ENCODE peak calls at places on chromosomes 16 and 17, in five cellular contexts. O is CD8-positive, alpha-beta T cell; Z is gastrocnemius medialis; K is sigmoid colon; A is right atrium auricular region. L is an unnamed sample.
A peak's percentile ranks its signal among the peaks of the same experiment; 100 is the strongest.

GRCh38 chr16:11354733-11355574 is 9.7 kb downstream of the RMI2 start:
- DNase-seq in K (peak; percentile 58), O (peak; percentile 74), A (no peak), Z (no peak), L (no peak)

GRCh38 chr16:9441021-9441420 is 349.6 kb downstream of the HAPSTR1 start:
- DNase-seq in A (no peak), K (no peak), Z (no peak), O (no peak), L (no peak)

GRCh38 chr17:74271902-74272563 is 2.0 kb upstream of the DNAI2 start:
- DNase-seq in Z (no peak), O (no peak), K (peak; percentile 75), A (peak; percentile 74), L (no peak)

GRCh38 chr16:15879255-15879804 is 9.1 kb downstream of the CEP20 start:
- DNase-seq in K (no peak), Z (no peak), O (no peak), A (no peak), L (peak; percentile 91)

GRCh38 chr16:89084814-89085612 is 8.6 kb upstream of the ACSF3 start:
- DNase-seq in O (no peak), Z (no peak), K (no peak), A (no peak), L (no peak)

GRCh38 chr16:9099131-9099625 is 7.7 kb downstream of the HAPSTR1 start:
- DNase-seq in O (no peak), A (no peak), Z (peak; percentile 52), K (no peak), L (no peak)

GRCh38 chr16:31211960-31212359 is 2.0 kb upstream of the TRIM72 start:
- DNase-seq in A (no peak), Z (no peak), K (no peak), O (no peak), L (no peak)

GRCh38 chr16:22638393-22639206 is 127.9 kb downstream of the NPIPB5 start:
- DNase-seq in A (no peak), K (no peak), Z (no peak), O (no peak), L (peak; percentile 57)

GRCh38 chr16:714558-715447 is at the start of gene METRN:
- DNase-seq in O (peak; percentile 93), K (peak; percentile 96), Z (peak; percentile 83), A (peak; percentile 90), L (no peak)

GRCh38 chr16:31084584-31085298 is 4.0 kb downstream of the PRSS53 start:
- DNase-seq in K (peak; percentile 61), A (no peak), O (no peak), Z (no peak), L (no peak)

GRCh38 chr16:71440669-71441347 is 1.0 kb downstream of the TLE7 start:
- DNase-seq in A (no peak), Z (no peak), O (no peak), K (no peak), L (no peak)

GRCh38 chr17:65000798-65001197 is 55.7 kb downstream of the GNA13 start:
- DNase-seq in A (no peak), Z (no peak), K (no peak), O (no peak), L (no peak)

DNA sequence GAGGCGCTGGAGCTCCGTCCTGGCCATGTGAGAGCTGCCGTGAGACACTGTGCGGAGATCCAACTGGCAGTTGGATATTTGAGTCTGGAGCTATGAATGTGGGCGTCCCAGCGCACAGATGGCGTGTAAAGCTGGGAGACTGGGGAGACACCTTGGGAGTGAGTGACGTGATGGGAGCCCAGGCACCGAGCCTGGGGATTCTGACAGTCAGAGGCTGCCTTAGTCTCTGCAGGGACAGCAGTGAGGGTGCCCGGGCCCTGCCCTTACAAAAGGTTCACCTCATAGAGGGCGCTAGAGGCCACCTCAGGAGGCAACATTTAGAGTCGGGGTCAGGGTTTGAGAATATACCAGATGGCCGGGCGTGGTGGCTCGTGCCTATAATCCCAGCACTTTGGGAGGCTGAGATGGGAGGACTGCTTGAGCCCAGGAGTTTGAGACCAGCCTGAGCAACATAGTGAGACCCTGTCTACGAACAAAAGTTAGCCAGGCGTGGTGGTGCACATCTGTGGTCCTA is 194.1 kb upstream of the GSE1 start:
- DNase-seq in O (no peak), K (peak; percentile 53), Z (no peak), A (no peak), L (no peak)
- TF ChIP-seq CTCF in O (no peak), K (no peak), Z (no peak), A (no peak), L (no peak)

GRCh38 chr17:83110755-83111154 is 31.3 kb downstream of the METRNL start:
- DNase-seq in Z (no peak), A (no peak), O (no peak), K (peak; percentile 79), L (no peak)

GRCh38 chr17:83109386-83109785 is 30.0 kb downstream of the METRNL start:
- DNase-seq in K (no peak), O (no peak), Z (no peak), A (no peak), L (no peak)

GRCh38 chr17:83108709-83109108 is 29.3 kb downstream of the METRNL start:
- DNase-seq in K (no peak), Z (no peak), A (no peak), O (no peak), L (no peak)

GRCh38 chr17:83111516-83112282 is 32.3 kb downstream of the METRNL start:
- DNase-seq in Z (no peak), A (no peak), K (peak; percentile 63), O (no peak), L (no peak)

DNA sequence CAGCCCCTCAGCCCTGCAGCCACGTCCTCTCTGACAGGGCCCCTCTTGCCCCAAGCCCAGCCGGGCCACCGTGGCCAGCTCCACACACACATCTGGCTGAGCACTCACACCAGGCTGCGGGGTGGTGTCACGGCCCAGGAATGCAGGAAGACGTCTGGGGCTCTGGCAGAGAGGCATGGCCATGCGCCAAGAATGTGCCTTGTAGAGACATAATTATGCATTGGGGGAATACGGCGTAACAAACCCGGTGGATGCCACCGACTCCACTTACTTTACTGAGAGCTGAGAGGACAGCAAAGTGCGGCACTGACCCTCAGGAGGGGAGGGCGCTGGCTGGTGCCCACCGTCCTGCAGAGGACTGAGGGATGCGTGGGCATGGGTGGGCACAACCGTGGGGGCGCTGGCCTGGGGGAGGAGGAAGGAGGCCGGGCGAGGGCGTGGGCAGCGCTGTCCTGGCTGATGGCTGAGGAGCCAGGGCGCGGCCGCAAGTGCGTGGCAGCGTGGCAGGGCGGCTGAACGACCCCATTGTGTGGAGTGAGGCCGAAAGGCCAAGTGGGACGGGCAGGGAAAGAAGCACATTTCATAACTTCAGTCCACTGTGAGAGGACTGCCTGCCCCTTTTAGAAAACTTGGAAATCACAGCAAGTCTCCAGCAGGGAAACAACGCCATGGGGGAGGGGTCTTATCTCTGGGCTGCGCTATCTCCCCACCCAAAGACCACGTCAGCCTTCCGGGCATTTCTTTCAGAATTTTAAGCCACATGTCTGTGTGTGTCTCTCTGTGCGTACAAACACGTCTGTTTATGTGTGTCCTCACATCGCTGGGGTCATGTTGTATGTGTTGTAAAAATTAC is 30.6 kb downstream of the METRNL start:
- DNase-seq in O (no peak), Z (peak; percentile 57), A (peak; percentile 98), K (peak; percentile 96), L (peak; percentile 93)
- H3K4me3 ChIP-seq in O (no peak overlapping the region), Z (no peak overlapping the region), A (peak overlapping the region; percentile 19), K (peak overlapping the region; percentile 52), L (peak overlapping the region; percentile 30)

DNA sequence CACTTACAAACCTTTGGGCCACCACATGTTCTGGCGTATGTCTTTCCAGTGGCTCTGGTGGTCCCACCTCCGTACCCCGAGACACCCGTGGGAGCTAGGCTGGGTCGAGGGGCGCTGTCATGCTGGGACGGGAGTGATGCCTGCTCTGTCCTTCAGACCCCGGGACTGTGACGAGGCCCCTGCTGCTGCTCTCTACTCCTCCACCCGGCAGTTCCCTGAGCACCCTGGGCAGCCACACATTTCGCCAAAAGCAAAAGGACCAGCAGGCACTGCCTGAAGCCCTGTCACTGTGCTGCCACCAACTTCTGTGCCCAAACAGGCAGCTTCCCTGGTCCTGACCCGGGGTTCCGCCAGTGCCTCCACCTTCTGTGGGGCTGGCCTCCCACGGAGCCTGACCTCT is 15.5 kb downstream of the DOC2B start:
- DNase-seq in A (no peak), K (no peak), O (no peak), Z (no peak), L (no peak)
- TF ChIP-seq CTCF in A (no peak), K (no peak), O (no peak), Z (no peak), L (no peak)

DNA sequence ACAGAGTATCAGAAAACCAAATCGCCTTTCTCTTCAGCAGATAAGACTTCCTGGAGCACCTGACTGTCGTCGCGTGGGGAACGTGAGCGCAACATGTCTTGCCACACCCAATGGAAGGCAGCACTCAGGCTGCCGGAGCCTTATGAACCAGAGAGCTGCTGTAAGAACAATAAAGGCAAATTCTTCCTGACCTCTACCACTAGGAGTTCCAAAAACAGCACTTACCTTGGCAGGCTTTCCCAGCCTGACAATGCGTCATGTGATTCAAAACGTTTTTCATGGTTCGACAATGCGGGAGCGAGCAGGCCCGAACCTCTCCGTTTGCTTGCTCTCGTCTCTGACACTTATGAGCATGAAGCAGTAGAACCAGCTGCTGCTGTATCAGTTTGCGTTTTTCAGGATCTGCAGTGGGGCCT is 75.8 kb upstream of the TRAP1 start:
- DNase-seq in K (peak; percentile 73), A (peak; percentile 67), Z (peak; percentile 68), O (no peak), L (no peak)
- H3K4me3 ChIP-seq in K (no peak overlapping the region), A (no peak overlapping the region), Z (no peak overlapping the region), O (no peak overlapping the region), L (no peak overlapping the region)

GRCh38 chr17:1829579-1830257 is at the start of the genes RPA1 and SMYD4:
- DNase-seq in A (peak; percentile 86), Z (peak; percentile 88), K (peak; percentile 94), O (peak; percentile 92), L (no peak)
- TF ChIP-seq CTCF in A (no peak), Z (no peak), K (no peak), O (no peak), L (no peak)

GRCh38 chr17:1110524-1110843 is 69.3 kb downstream of the ABR start:
- DNase-seq in O (no peak), Z (no peak), K (no peak), A (no peak), L (no peak)
- H3K4me3 ChIP-seq in O (no peak overlapping the region), Z (no peak overlapping the region), K (no peak overlapping the region), A (no peak overlapping the region), L (no peak overlapping the region)